ENCODE peak calls at places on chromosome 18, in four cellular contexts. One of them, this sample, is unnamed.

GRCh38 chr18:9069482-9070059 is 32.9 kb upstream of the NDUFV2 start:
- DNase-seq in astrocyte of the spinal cord: no peak
- DNase-seq in GM23338: no peak
- DNase-seq in adrenal gland: no peak
- DNase-seq in this sample: no peak

GRCh38 chr18:79047556-79048244 is 21.5 kb upstream of the ATP9B start:
- DNase-seq in adrenal gland: peak
- DNase-seq in astrocyte of the spinal cord: no peak
- DNase-seq in GM23338: no peak
- DNase-seq in this sample: no peak

GRCh38 chr18:37403100-37403781 is 162.4 kb downstream of the CELF4 start:
- DNase-seq in astrocyte of the spinal cord: peak
- DNase-seq in adrenal gland: peak
- DNase-seq in GM23338: no peak
- DNase-seq in this sample: no peak

GRCh38 chr18:55488473-55488872 is 99.5 kb downstream of the TCF4 start:
- DNase-seq in GM23338: peak
- DNase-seq in astrocyte of the spinal cord: no peak
- DNase-seq in adrenal gland: no peak
- DNase-seq in this sample: no peak

GRCh38 chr18:38077219-38077618 is 511.6 kb upstream of the CELF4 start:
- DNase-seq in adrenal gland: no peak
- DNase-seq in GM23338: peak
- DNase-seq in astrocyte of the spinal cord: no peak
- DNase-seq in this sample: no peak

GRCh38 chr18:8747440-8747937 is 42.1 kb downstream of the MTCL1 start:
- DNase-seq in GM23338: no peak
- DNase-seq in astrocyte of the spinal cord: peak
- DNase-seq in adrenal gland: no peak
- DNase-seq in this sample: no peak

GRCh38 chr18:26649193-26649543 is 100.8 kb upstream of the KCTD1 start:
- DNase-seq in astrocyte of the spinal cord: no peak
- DNase-seq in adrenal gland: no peak
- DNase-seq in GM23338: no peak
- DNase-seq in this sample: no peak

GRCh38 chr18:43590182-43590903 is 313.1 kb upstream of the SYT4 start:
- DNase-seq in adrenal gland: no peak
- DNase-seq in GM23338: no peak
- DNase-seq in astrocyte of the spinal cord: no peak
- DNase-seq in this sample: no peak

GRCh38 chr18:80253871-80254492 is 6.7 kb upstream of the PARD6G start:
- DNase-seq in adrenal gland: no peak
- DNase-seq in GM23338: no peak
- DNase-seq in astrocyte of the spinal cord: no peak
- DNase-seq in this sample: no peak

GRCh38 chr18:6414118-6414722 is 491 bp downstream of the L3MBTL4 start:
- DNase-seq in astrocyte of the spinal cord: no peak
- DNase-seq in adrenal gland: peak
- DNase-seq in GM23338: peak
- DNase-seq in this sample: no peak

GRCh38 chr18:8847066-8847755 is 141.9 kb downstream of the MTCL1 start:
- DNase-seq in astrocyte of the spinal cord: peak
- DNase-seq in GM23338: no peak
- DNase-seq in adrenal gland: no peak
- DNase-seq in this sample: no peak

GRCh38 chr18:53152478-53152877 is 812.5 kb downstream of the DCC start:
- DNase-seq in GM23338: peak
- DNase-seq in astrocyte of the spinal cord: no peak
- DNase-seq in adrenal gland: no peak
- DNase-seq in this sample: no peak

GRCh38 chr18:35777042-35777441 is 195.4 kb upstream of the RMP24 start:
- DNase-seq in GM23338: peak
- DNase-seq in astrocyte of the spinal cord: no peak
- DNase-seq in adrenal gland: no peak
- DNase-seq in this sample: no peak

GRCh38 chr18:3350566-3351527 is 88.9 kb downstream of the MYL12B start:
- DNase-seq in GM23338: no peak
- DNase-seq in astrocyte of the spinal cord: peak
- DNase-seq in adrenal gland: no peak
- DNase-seq in this sample: no peak

GRCh38 chr18:39105095-39105494 is 1539.5 kb upstream of the CELF4 start:
- DNase-seq in GM23338: no peak
- DNase-seq in adrenal gland: no peak
- DNase-seq in astrocyte of the spinal cord: no peak
- DNase-seq in this sample: no peak

GRCh38 chr18:61579581-61579980 is 246.4 kb downstream of the CDH20 start:
- DNase-seq in adrenal gland: no peak
- DNase-seq in GM23338: no peak
- DNase-seq in astrocyte of the spinal cord: no peak
- DNase-seq in this sample: no peak

GRCh38 chr18:8673276-8674209 is 31.8 kb upstream of the MTCL1 start:
- DNase-seq in GM23338: no peak
- DNase-seq in astrocyte of the spinal cord: no peak
- DNase-seq in adrenal gland: no peak
- DNase-seq in this sample: no peak

GRCh38 chr18:22524783-22525182 is 107.1 kb upstream of the CTAGE1 start:
- DNase-seq in GM23338: no peak
- DNase-seq in astrocyte of the spinal cord: no peak
- DNase-seq in adrenal gland: no peak
- DNase-seq in this sample: no peak

GRCh38 chr18:26460449-26461091 is 87.8 kb downstream of the KCTD1 start:
- DNase-seq in GM23338: no peak
- DNase-seq in adrenal gland: no peak
- DNase-seq in astrocyte of the spinal cord: peak
- DNase-seq in this sample: no peak

GRCh38 chr18:39302481-39302880 is 1736.9 kb upstream of the CELF4 start:
- DNase-seq in GM23338: no peak
- DNase-seq in adrenal gland: no peak
- DNase-seq in astrocyte of the spinal cord: no peak
- DNase-seq in this sample: peak

GRCh38 chr18:11860594-11861450 is 9.6 kb downstream of the CHMP1B start:
- DNase-seq in astrocyte of the spinal cord: no peak
- DNase-seq in GM23338: no peak
- DNase-seq in adrenal gland: no peak
- DNase-seq in this sample: no peak

GRCh38 chr18:13583567-13584245 is 142.7 kb downstream of the FAM210A start:
- DNase-seq in GM23338: no peak
- DNase-seq in astrocyte of the spinal cord: no peak
- DNase-seq in adrenal gland: no peak
- DNase-seq in this sample: no peak

GRCh38 chr18:66226782-66227181 is 377.1 kb downstream of the CDH19 start:
- DNase-seq in astrocyte of the spinal cord: no peak
- DNase-seq in GM23338: no peak
- DNase-seq in adrenal gland: no peak
- DNase-seq in this sample: no peak

GRCh38 chr18:61569176-61569892 is 236.1 kb downstream of the CDH20 start:
- DNase-seq in adrenal gland: peak
- DNase-seq in astrocyte of the spinal cord: peak
- DNase-seq in GM23338: peak
- DNase-seq in this sample: no peak

GRCh38 chr18:35616664-35617423 is 35.3 kb downstream of the GALNT1 start:
- DNase-seq in adrenal gland: peak
- DNase-seq in astrocyte of the spinal cord: peak
- DNase-seq in GM23338: peak
- DNase-seq in this sample: peak

GRCh38 chr18:45910405-45911023 is 56.6 kb downstream of the EPG5 start:
- DNase-seq in GM23338: peak
- DNase-seq in adrenal gland: peak
- DNase-seq in astrocyte of the spinal cord: peak
- DNase-seq in this sample: peak

GRCh38 chr18:22132763-22133162 is 36.6 kb upstream of the GATA6 start:
- DNase-seq in adrenal gland: no peak
- DNase-seq in GM23338: no peak
- DNase-seq in astrocyte of the spinal cord: no peak
- DNase-seq in this sample: no peak

GRCh38 chr18:42025974-42026625 is 71.1 kb downstream of the PIK3C3 start:
- DNase-seq in GM23338: no peak
- DNase-seq in astrocyte of the spinal cord: no peak
- DNase-seq in adrenal gland: no peak
- DNase-seq in this sample: no peak
- H3K4me3 ChIP-seq in GM23338: no peak
- H3K4me3 ChIP-seq in astrocyte of the spinal cord: no peak
- H3K4me3 ChIP-seq in adrenal gland: no peak
- H3K4me3 ChIP-seq in this sample: no peak

DNA sequence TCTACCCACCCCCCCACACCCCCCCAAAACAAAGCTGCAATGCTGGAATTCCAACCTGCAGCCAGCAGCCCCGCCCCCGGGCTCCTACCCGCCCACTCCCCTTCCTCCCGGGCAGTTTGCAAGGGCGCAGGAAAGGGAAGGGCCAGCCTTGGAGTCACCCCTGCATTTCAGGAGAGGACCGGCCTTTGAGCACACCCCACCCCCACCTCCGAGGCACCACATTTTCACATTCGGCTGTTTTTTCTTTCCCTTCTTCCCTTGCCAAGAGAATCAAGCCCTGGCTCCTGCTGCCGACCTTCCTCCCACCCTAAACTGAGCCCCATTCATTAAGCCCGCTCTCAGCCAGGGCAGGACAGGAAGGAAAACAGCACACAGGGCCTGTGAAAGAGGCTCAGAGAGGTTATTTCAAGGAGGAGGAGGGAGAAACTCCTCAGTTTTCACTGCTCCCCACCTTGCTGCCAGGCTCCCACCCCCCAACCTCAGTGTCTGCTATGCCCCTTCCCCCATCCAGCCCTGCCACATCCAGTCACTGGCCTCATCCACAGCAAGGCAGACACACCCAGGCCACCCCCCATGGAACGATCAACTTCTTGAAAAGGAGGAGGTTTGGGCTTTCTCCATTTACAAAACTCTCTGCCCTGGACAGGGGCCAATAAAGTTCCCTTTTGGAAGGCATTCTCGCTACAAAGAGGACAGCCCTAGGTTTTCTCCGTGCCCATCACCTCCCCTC is 11.2 kb downstream of the SMAD7 start:
- DNase-seq in adrenal gland: peak
- DNase-seq in GM23338: peak
- DNase-seq in astrocyte of the spinal cord: peak
- DNase-seq in this sample: no peak
- H3K4me3 ChIP-seq in adrenal gland: no peak
- H3K4me3 ChIP-seq in GM23338: peak
- H3K4me3 ChIP-seq in astrocyte of the spinal cord: no peak
- H3K4me3 ChIP-seq in this sample: no peak

GRCh38 chr18:25231327-25231691 is 120.7 kb downstream of the ZNF521 start:
- DNase-seq in astrocyte of the spinal cord: no peak
- DNase-seq in GM23338: no peak
- DNase-seq in adrenal gland: no peak
- DNase-seq in this sample: no peak
- H3K4me3 ChIP-seq in astrocyte of the spinal cord: no peak
- H3K4me3 ChIP-seq in GM23338: no peak
- H3K4me3 ChIP-seq in adrenal gland: no peak
- H3K4me3 ChIP-seq in this sample: no peak

GRCh38 chr18:1488394-1488793 is 583.7 kb downstream of the ADCYAP1 start:
- DNase-seq in astrocyte of the spinal cord: no peak
- DNase-seq in adrenal gland: no peak
- DNase-seq in GM23338: no peak
- DNase-seq in this sample: no peak
- H3K4me3 ChIP-seq in astrocyte of the spinal cord: no peak
- H3K4me3 ChIP-seq in adrenal gland: no peak
- H3K4me3 ChIP-seq in GM23338: no peak
- H3K4me3 ChIP-seq in this sample: no peak

GRCh38 chr18:32405588-32405987 is 65.1 kb downstream of the GAREM1 start:
- DNase-seq in astrocyte of the spinal cord: no peak
- DNase-seq in adrenal gland: no peak
- DNase-seq in GM23338: peak
- DNase-seq in this sample: no peak
- H3K4me3 ChIP-seq in astrocyte of the spinal cord: no peak
- H3K4me3 ChIP-seq in adrenal gland: no peak
- H3K4me3 ChIP-seq in GM23338: no peak
- H3K4me3 ChIP-seq in this sample: no peak

GRCh38 chr18:58895385-58895784 is 30.7 kb downstream of the ZNF532 start:
- DNase-seq in GM23338: no peak
- DNase-seq in adrenal gland: no peak
- DNase-seq in astrocyte of the spinal cord: no peak
- DNase-seq in this sample: no peak
- H3K4me3 ChIP-seq in GM23338: no peak
- H3K4me3 ChIP-seq in adrenal gland: no peak
- H3K4me3 ChIP-seq in astrocyte of the spinal cord: no peak
- H3K4me3 ChIP-seq in this sample: no peak

GRCh38 chr18:69402219-69402989 is 1.7 kb downstream of the DOK6 start:
- DNase-seq in astrocyte of the spinal cord: no peak
- DNase-seq in adrenal gland: no peak
- DNase-seq in GM23338: peak
- DNase-seq in this sample: no peak

GRCh38 chr18:69399253-69399652 is 1.4 kb upstream of the DOK6 start:
- DNase-seq in astrocyte of the spinal cord: no peak
- DNase-seq in GM23338: peak
- DNase-seq in adrenal gland: no peak
- DNase-seq in this sample: no peak

GRCh38 chr18:69400253-69400975 is at the start of gene DOK6:
- DNase-seq in GM23338: peak
- DNase-seq in adrenal gland: peak
- DNase-seq in astrocyte of the spinal cord: peak
- DNase-seq in this sample: no peak

GRCh38 chr18:69401475-69402218 is 959 bp downstream of the DOK6 start:
- DNase-seq in adrenal gland: no peak
- DNase-seq in GM23338: peak
- DNase-seq in astrocyte of the spinal cord: peak
- DNase-seq in this sample: no peak

DNA sequence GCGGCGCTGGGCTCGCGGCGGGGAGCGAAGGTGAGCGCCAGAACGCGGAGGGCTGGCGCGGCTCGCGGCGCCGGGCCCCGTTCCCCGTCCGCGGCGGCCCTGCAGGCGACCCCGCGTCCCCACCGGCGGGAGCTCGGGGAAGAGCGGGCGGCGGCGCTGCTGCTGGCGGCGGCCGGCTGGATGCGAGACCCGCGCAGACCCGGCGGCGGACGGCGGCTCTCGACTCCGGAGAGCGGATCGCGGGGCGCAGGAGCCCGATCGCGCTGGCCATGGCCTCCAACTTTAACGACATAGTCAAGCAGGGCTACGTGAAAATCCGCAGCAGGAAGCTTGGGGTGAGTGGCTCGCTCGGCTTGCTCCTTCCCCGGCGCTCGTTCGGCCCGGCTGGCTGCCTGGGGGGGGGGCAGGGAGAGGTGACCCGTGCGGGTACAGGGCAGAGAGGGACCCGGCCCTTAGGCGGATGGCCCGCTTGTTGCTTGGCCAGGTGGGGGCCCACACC is 337 bp downstream of the DOK6 start:
- DNase-seq in GM23338: peak
- DNase-seq in adrenal gland: no peak
- DNase-seq in astrocyte of the spinal cord: peak
- DNase-seq in this sample: no peak
- H3K4me3 ChIP-seq in GM23338: peak
- H3K4me3 ChIP-seq in adrenal gland: peak
- H3K4me3 ChIP-seq in astrocyte of the spinal cord: peak
- H3K4me3 ChIP-seq in this sample: no peak

This sample was measured in Jurkat, Clone E6-1.